ENCODE peak calls at places on chromosomes 7 and 10, in four cellular contexts. A is WERI-Rb-1, G is adrenal gland, D is bronchial epithelial cell. Q is an unnamed sample.

GRCh38 chr10:100148353-100149211 is 37.2 kb downstream of the ERLIN1 start:
- DNase-seq in A (peak; percentile 73), G (no peak), D (peak; percentile 100), Q (peak; percentile 100)

GRCh38 chr7:100897111-100897608 is 1.5 kb upstream of the ACHE start:
- DNase-seq in A (peak; percentile 44), G (peak; percentile 63), D (no peak), Q (no peak)

GRCh38 chr7:171364-171904 is 20.9 kb upstream of the FAM20C start:
- DNase-seq in A (no peak), G (no peak), D (no peak), Q (no peak)

GRCh38 chr10:12668634-12669033 is 319.3 kb downstream of the CAMK1D start:
- DNase-seq in A (no peak), G (no peak), D (no peak), Q (no peak)

GRCh38 chr7:29167721-29168120 is 21.4 kb upstream of the CPVL start:
- DNase-seq in A (no peak), G (no peak), D (no peak), Q (no peak)

GRCh38 chr7:106552645-106553445 is 108.1 kb downstream of the CCDC71L start:
- DNase-seq in A (no peak), G (no peak), D (no peak), Q (no peak)

GRCh38 chr10:18005781-18006456 is 54.2 kb downstream of the SLC39A12 start:
- DNase-seq in A (no peak), G (no peak), D (no peak), Q (no peak)

GRCh38 chr10:2942937-2943336 is 124.4 kb upstream of the PFKP start:
- DNase-seq in A (no peak), G (no peak), D (no peak), Q (no peak)

GRCh38 chr7:5695037-5695708 is 86.3 kb downstream of the RNF216 start:
- DNase-seq in A (no peak), G (no peak), D (no peak), Q (no peak)

GRCh38 chr10:83166344-83166743 is 973.0 kb upstream of the GHITM start:
- DNase-seq in A (peak; percentile 66), G (no peak), D (no peak), Q (no peak)

GRCh38 chr10:86139066-86139657 is 227.4 kb downstream of the GRID1 start:
- DNase-seq in A (peak; percentile 63), G (no peak), D (no peak), Q (no peak)

GRCh38 chr10:20971901-20972300 is 74.8 kb upstream of the NEBL start:
- DNase-seq in A (no peak), G (no peak), D (peak; percentile 17), Q (no peak)

GRCh38 chr10:14774214-14774580 is 500 bp downstream of the FAM107B start:
- DNase-seq in A (no peak), G (no peak), D (no peak), Q (no peak)

GRCh38 chr7:154167807-154168206 is 115.6 kb downstream of the DPP6 start:
- DNase-seq in A (peak; percentile 16), G (no peak), D (no peak), Q (no peak)

GRCh38 chr10:32332299-32332750 is 14.6 kb downstream of the EPC1 start:
- DNase-seq in A (no peak), G (no peak), D (peak; percentile 67), Q (peak; percentile 18)

GRCh38 chr10:69883256-69883655 is 81.5 kb downstream of the COL13A1 start:
- DNase-seq in A (peak; percentile 74), G (no peak), D (peak; percentile 54), Q (peak; percentile 46)

DNA sequence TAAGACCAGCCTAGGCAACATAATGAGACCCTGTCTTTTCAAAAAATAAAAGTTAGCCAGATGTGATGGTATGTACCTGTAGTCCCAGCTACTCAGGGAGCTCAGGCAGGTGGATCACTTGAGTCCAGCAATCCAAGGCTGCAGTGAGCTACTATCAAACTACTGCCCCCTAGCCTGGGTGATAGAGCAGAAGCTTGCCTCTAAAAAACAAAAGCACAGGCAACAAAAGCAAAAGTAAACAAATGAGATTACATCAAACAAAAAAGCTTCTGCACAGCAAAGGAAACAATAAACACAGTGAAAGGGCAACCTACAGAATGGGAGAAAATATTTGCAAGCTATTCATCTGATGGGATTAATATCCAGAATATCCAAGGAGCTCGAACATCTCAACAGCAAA is 65.4 kb downstream of the FANK1 start:
- DNase-seq in A (no peak), G (no peak), D (no peak), Q (no peak)
- TF ChIP-seq CTCF in A (peak; percentile 13), G (no peak), D (no peak), Q (peak; percentile 17)

DNA sequence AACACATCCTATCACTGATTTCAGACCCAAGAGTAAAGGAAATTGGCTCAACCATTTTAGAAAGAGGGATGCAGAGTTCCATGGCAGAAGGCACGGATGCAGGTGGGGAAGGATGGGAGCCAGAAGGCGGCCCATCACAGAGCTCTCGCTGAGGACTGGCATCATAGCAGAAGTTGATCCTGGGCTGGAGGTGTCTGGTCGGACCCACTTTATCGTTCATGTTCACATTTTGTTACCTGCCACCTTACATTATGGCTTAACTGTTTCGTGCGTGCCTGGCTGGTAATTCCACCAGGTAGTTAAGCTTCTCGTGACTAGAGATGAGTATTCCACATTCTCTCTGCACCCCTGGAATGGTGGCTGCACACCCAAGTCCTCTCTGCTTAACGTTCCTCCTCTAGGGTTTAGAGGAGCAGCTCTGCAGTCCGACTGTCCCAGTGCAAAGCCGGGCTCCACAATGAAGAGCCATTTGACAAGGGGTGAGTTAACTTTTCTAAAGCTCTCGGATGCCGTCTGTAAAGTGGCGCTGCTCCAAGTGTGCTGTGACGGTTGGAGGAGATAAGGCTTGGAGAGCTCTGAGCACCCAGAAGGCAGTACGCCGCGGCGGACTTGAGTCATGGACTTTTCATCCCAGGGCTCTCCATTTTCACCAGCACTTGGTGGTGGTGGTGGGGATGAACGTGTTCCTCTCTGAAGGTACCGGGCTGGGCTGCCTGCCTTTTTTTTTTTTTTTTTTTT is 157.1 kb upstream of the SHH start:
- DNase-seq in A (no peak), G (peak; percentile 25), D (no peak), Q (no peak)
- TF ChIP-seq CTCF in A (no peak), G (no peak), D (no peak), Q (no peak)

DNA sequence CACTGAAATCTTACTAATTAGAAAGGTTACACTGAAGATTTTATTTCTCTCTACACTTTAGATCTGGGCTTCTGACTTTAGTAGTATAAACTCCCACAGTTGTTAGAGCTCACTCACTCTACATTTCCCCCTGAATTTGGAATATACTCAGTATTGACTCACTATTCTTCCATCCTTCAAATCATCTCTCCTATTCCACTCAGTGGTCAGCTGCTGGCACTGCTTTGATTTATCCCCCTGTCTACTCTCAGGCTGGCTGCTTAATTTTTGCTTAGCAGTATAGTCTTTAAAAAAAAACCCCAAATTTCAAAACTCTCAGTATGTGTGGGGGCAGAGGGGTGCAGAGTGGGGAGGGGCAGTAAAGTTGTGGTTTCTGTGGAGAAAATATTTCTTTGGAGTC is 68.9 kb downstream of the CDK6 start:
- DNase-seq in A (no peak), G (no peak), D (peak; percentile 35), Q (no peak)
- TF ChIP-seq CTCF in A (no peak), G (no peak), D (no peak), Q (peak; percentile 48)

GRCh38 chr10:74058658-74059057 is 60.7 kb downstream of the VCL start:
- DNase-seq in A (peak; percentile 27), G (no peak), D (no peak), Q (no peak)
- TF ChIP-seq CTCF in A (peak; percentile 27), G (no peak), D (no peak), Q (peak; percentile 13)

DNA sequence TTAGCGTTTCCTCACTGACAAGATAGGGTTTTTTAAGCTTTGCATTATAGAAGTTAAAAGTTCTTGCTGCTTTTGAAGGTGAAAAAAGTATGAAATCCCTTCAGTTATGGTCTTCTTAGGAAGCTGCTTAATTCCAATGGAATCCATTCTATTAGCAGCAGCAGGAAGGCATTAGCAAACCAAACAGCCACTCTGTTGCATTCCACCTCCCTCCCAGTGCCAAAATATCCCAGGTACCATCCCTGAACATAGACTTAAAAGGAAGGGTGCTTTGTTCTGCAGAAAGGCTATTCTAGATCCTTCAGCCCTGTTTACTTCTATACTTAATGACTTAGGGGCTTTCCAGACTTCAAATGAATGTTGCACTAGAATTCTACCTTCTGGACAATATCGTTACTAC is 23.8 kb downstream of the ENO4 start:
- DNase-seq in A (no peak), G (no peak), D (no peak), Q (no peak)
- TF ChIP-seq CTCF in A (no peak), G (no peak), D (no peak), Q (no peak)

DNA sequence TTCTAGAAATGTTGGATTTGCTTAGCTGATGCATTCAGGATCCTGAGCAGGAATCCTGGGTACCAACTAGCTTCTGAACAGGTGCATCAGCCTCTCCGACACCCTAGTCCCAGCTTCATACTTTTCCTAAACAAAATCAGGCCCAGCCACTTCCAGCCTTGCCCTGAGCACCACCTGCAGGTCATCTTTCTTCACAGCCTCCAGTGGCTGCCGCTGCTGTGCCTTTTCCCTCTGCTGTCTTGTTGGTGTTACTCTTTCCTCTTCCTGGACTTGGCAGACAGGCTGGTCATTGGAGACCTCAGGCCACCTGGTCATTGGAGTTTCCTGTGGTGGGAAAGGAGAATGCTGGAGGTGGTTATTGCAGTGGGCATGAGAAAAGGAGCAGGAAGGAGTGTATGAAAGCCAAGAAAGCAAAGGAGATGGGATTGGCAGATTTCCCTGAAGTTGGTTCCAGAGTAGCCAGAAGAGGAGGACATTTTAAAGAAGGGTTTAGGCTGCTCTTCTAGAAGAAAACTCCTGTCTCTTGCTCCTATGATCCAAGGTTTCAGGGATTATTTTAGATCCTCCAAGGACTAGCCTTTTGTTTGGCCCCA is 48.2 kb upstream of the NFKB2 start:
- DNase-seq in A (peak; percentile 64), G (peak; percentile 67), D (peak; percentile 55), Q (no peak)
- TF ChIP-seq CTCF in A (peak; percentile 87), G (peak; percentile 76), D (peak; percentile 81), Q (peak; percentile 77)

GRCh38 chr10:54133201-54133600 is 667.8 kb downstream of the PCDH15 start:
- DNase-seq in A (no peak), G (no peak), D (peak; percentile 10), Q (no peak)
- TF ChIP-seq CTCF in A (no peak), G (peak; percentile 37), D (peak; percentile 38), Q (peak; percentile 65)

DNA sequence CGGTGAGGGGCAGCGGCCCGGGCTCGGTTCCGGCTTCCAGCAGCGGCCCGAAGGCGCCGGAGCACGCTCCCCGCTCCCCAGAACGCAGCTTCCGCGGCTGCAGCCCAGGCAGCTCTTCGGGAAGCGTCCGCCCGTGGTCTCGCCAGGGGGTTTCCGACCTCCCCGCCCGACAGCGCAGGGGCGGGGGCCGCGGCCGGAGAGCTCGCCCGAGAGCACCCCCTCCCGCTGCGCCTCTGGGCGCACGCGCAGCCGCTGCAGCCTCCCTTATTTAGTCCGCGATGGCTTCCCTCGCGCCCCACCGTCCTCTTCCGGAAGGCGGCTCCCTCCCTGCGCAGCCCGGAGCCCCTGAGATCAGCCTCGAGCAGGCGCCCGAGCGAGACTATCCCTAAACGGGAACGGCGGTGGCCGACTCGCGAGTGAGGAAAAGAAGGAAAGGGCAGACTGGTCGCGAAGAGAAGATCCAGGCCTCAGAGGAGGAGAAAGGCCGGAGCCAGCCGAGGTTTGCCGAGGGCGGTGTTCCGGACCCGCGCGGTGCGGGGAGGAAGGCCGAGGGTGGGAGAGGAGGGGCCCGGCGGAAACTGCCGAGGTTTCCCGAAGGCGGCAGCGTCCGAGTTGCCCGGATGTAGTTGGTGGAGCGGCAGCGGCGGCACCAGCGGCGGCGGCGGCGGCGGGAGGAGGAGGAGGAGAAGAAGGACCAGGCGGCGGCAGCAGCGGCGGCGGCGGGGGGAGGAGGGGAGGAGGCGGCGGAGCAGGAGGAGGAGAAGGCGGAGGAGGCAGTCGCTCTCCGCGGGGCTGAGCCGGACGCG is at the start of gene WAC:
- DNase-seq in A (peak; percentile 89), G (peak; percentile 97), D (peak; percentile 71), Q (peak; percentile 80)
- TF ChIP-seq CTCF in A (no peak), G (peak; percentile 34), D (no peak), Q (peak; percentile 18)